ENCODE peak calls at places on chromosomes 7 and 10, in seven cellular contexts. One of them, this sample, is unnamed.

GRCh38 chr10:84008878-84009277 is 130.4 kb upstream of the GHITM start:
- DNase-seq in endothelial cell of umbilical vein: peak; percentile 18
- DNase-seq in neural progenitor cell: peak; percentile 67
- DNase-seq in astrocyte: no peak
- DNase-seq in PC-9: peak; percentile 6
- DNase-seq in hepatocyte: peak; percentile 42
- DNase-seq in PC-3: peak; percentile 17
- DNase-seq in this sample: no peak

GRCh38 chr10:22894714-22895113 is 33.1 kb upstream of the ARMC3 start:
- DNase-seq in PC-9: peak; percentile 35
- DNase-seq in endothelial cell of umbilical vein: no peak
- DNase-seq in hepatocyte: peak; percentile 20
- DNase-seq in astrocyte: no peak
- DNase-seq in neural progenitor cell: no peak
- DNase-seq in PC-3: no peak
- DNase-seq in this sample: no peak

GRCh38 chr7:51286392-51286791 is 30.2 kb downstream of the COBL start:
- DNase-seq in PC-9: no peak
- DNase-seq in PC-3: no peak
- DNase-seq in neural progenitor cell: no peak
- DNase-seq in hepatocyte: no peak
- DNase-seq in endothelial cell of umbilical vein: no peak
- DNase-seq in astrocyte: no peak
- DNase-seq in this sample: peak; percentile 2

GRCh38 chr7:123410273-123410928 is 124.0 kb downstream of the IQUB start:
- DNase-seq in hepatocyte: peak; percentile 58
- DNase-seq in PC-9: peak; percentile 7
- DNase-seq in PC-3: peak; percentile 66
- DNase-seq in astrocyte: peak; percentile 59
- DNase-seq in neural progenitor cell: no peak
- DNase-seq in endothelial cell of umbilical vein: peak; percentile 29
- DNase-seq in this sample: peak; percentile 74

GRCh38 chr7:66399566-66399965 is 194.4 kb downstream of the TPST1 start:
- DNase-seq in neural progenitor cell: no peak
- DNase-seq in endothelial cell of umbilical vein: no peak
- DNase-seq in hepatocyte: no peak
- DNase-seq in PC-3: no peak
- DNase-seq in PC-9: no peak
- DNase-seq in astrocyte: no peak
- DNase-seq in this sample: no peak

GRCh38 chr10:73774637-73775036 is 7.2 kb upstream of the CHCHD1 start:
- DNase-seq in astrocyte: no peak
- DNase-seq in neural progenitor cell: no peak
- DNase-seq in PC-9: no peak
- DNase-seq in hepatocyte: peak; percentile 20
- DNase-seq in PC-3: peak; percentile 91
- DNase-seq in endothelial cell of umbilical vein: peak; percentile 53
- DNase-seq in this sample: peak; percentile 31

GRCh38 chr7:40698921-40699260 is 564.1 kb downstream of the SUGCT start:
- DNase-seq in neural progenitor cell: no peak
- DNase-seq in PC-9: no peak
- DNase-seq in astrocyte: no peak
- DNase-seq in PC-3: no peak
- DNase-seq in hepatocyte: no peak
- DNase-seq in endothelial cell of umbilical vein: no peak
- DNase-seq in this sample: no peak

GRCh38 chr7:3103614-3104399 is 60.1 kb upstream of the CARD11 start:
- DNase-seq in PC-9: no peak
- DNase-seq in endothelial cell of umbilical vein: no peak
- DNase-seq in hepatocyte: no peak
- DNase-seq in PC-3: no peak
- DNase-seq in astrocyte: no peak
- DNase-seq in neural progenitor cell: no peak
- DNase-seq in this sample: no peak

GRCh38 chr10:28797904-28798371 is 120.6 kb downstream of the BAMBI start:
- DNase-seq in PC-3: peak; percentile 17
- DNase-seq in hepatocyte: no peak
- DNase-seq in PC-9: no peak
- DNase-seq in neural progenitor cell: no peak
- DNase-seq in endothelial cell of umbilical vein: no peak
- DNase-seq in astrocyte: peak; percentile 65
- DNase-seq in this sample: peak; percentile 11

GRCh38 chr10:43059336-43059720 is 17.5 kb upstream of the RET start:
- DNase-seq in neural progenitor cell: no peak
- DNase-seq in PC-9: no peak
- DNase-seq in astrocyte: no peak
- DNase-seq in PC-3: no peak
- DNase-seq in endothelial cell of umbilical vein: no peak
- DNase-seq in hepatocyte: no peak
- DNase-seq in this sample: no peak

GRCh38 chr7:101175664-101176063 is 4.4 kb downstream of the NAT16 start:
- DNase-seq in PC-9: no peak
- DNase-seq in astrocyte: no peak
- DNase-seq in endothelial cell of umbilical vein: no peak
- DNase-seq in neural progenitor cell: no peak
- DNase-seq in hepatocyte: no peak
- DNase-seq in PC-3: no peak
- DNase-seq in this sample: no peak

GRCh38 chr10:132690821-132691610 is 94.9 kb downstream of the NKX6-2 start:
- DNase-seq in astrocyte: no peak
- DNase-seq in endothelial cell of umbilical vein: no peak
- DNase-seq in neural progenitor cell: no peak
- DNase-seq in hepatocyte: no peak
- DNase-seq in PC-3: no peak
- DNase-seq in PC-9: no peak
- DNase-seq in this sample: no peak

GRCh38 chr10:14378387-14378960 is 47.8 kb upstream of the FRMD4A start:
- DNase-seq in astrocyte: no peak
- DNase-seq in PC-3: no peak
- DNase-seq in PC-9: no peak
- DNase-seq in neural progenitor cell: no peak
- DNase-seq in hepatocyte: no peak
- DNase-seq in endothelial cell of umbilical vein: no peak
- DNase-seq in this sample: no peak

GRCh38 chr10:118596426-118597124 is 1.1 kb upstream of the PRLHR start:
- DNase-seq in hepatocyte: no peak
- DNase-seq in PC-9: no peak
- DNase-seq in astrocyte: no peak
- DNase-seq in neural progenitor cell: peak; percentile 81
- DNase-seq in PC-3: no peak
- DNase-seq in endothelial cell of umbilical vein: no peak
- DNase-seq in this sample: no peak

DNA sequence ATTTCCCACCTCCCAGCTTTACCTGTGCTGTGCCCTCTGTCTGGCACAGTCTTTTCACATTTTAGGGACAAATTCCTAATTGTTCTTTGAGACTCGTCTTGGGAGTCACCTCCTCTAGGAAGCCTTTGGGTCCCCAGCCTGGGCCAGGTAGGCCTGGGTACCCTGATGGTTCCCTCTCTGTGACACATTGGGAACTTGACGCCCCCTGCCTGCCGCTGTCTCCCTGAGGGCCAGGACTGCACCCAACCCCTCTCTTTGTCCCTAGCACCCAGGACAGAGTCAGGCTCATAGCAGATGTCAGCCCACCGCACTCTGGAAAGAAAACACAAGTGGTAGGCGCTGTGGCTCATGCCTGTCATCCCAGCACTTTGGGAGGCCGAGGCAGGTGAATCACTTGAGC is 71.4 kb downstream of the GTF2IRD1 start:
- DNase-seq in neural progenitor cell: no peak
- DNase-seq in endothelial cell of umbilical vein: no peak
- DNase-seq in PC-3: no peak
- DNase-seq in hepatocyte: no peak
- DNase-seq in PC-9: no peak
- DNase-seq in astrocyte: no peak
- DNase-seq in this sample: no peak
- H3K27me3 ChIP-seq in neural progenitor cell: no peaks in the 10 kb centered on the region
- H3K27me3 ChIP-seq in endothelial cell of umbilical vein: no peaks in the 10 kb centered on the region
- H3K27me3 ChIP-seq in PC-3: no peaks in the 10 kb centered on the region
- H3K27me3 ChIP-seq in hepatocyte: no peaks in the 10 kb centered on the region
- H3K27me3 ChIP-seq in PC-9: no peaks in the 10 kb centered on the region
- H3K27me3 ChIP-seq in astrocyte: no peaks in the 10 kb centered on the region
- H3K27me3 ChIP-seq in this sample: no peaks in the 10 kb centered on the region

GRCh38 chr10:93063217-93063976 is 2.8 kb downstream of the CYP26C1 start:
- DNase-seq in PC-9: no peak
- DNase-seq in neural progenitor cell: no peak
- DNase-seq in endothelial cell of umbilical vein: no peak
- DNase-seq in hepatocyte: no peak
- DNase-seq in PC-3: no peak
- DNase-seq in astrocyte: no peak
- DNase-seq in this sample: no peak
- TF ChIP-seq EZH2 in PC-9: no peak
- TF ChIP-seq EZH2 in neural progenitor cell: peak; percentile 42
- TF ChIP-seq EZH2 in endothelial cell of umbilical vein: no peak
- TF ChIP-seq EZH2 in hepatocyte: no peak
- TF ChIP-seq EZH2 in PC-3: no peak
- TF ChIP-seq EZH2 in astrocyte: peak; percentile 64
- TF ChIP-seq EZH2 in this sample: peak; percentile 56

DNA sequence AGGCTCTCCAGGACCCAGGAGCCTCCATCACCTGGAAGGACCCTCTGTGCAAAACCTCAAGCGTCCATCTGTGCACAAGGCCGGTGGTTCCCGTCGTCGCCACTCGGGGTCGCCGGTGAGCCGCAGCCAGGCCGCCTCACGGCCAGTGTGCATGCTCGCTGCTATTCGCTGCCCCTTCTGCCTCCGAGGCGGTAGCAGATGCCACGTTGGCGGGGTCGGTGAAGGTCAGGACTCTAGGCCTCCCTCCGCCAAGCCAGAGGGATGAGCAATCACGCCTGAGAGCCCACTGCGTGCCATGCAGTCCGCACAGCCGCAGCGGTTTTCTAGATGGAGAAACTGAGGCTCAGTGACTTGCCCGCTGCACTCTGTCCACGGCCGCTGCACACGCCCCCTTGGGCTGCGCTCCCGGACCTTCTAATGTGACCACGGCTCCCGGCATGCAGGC is 5.7 kb downstream of the UPK3B start:
- DNase-seq in hepatocyte: no peak
- DNase-seq in astrocyte: peak; percentile 29
- DNase-seq in PC-3: peak; percentile 51
- DNase-seq in PC-9: peak; percentile 74
- DNase-seq in neural progenitor cell: no peak
- DNase-seq in endothelial cell of umbilical vein: no peak
- DNase-seq in this sample: no peak
- H3K4me2 ChIP-seq in hepatocyte: no peak overlapping the region
- H3K4me2 ChIP-seq in astrocyte: peak overlapping the region; percentile 76
- H3K4me2 ChIP-seq in PC-3: no peak overlapping the region
- H3K4me2 ChIP-seq in PC-9: no peak overlapping the region
- H3K4me2 ChIP-seq in neural progenitor cell: no peak overlapping the region
- H3K4me2 ChIP-seq in endothelial cell of umbilical vein: no peak overlapping the region
- H3K4me2 ChIP-seq in this sample: no peak overlapping the region

DNA sequence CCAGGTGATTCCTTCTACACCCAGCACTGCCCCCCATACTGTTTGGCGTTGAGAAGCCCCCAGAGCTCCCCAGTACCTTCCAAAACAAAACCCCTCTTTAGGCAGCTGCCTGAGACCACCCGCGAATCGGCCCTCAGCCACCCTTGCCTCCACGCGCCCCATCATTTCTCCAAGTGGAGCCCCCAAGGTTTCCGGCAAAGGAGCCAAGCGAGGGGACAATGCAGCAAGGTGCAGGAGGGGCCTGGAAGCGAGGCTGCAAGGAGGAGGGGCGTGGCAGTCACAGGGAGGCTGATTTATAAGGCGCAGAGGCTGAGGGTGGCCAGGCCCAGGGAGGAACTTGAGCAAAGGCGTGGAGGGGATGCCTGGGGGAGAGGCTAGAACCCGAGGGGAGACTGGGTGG is 16.1 kb downstream of the SLC29A3 start:
- DNase-seq in neural progenitor cell: no peak
- DNase-seq in endothelial cell of umbilical vein: no peak
- DNase-seq in PC-9: no peak
- DNase-seq in astrocyte: no peak
- DNase-seq in PC-3: no peak
- DNase-seq in hepatocyte: no peak
- DNase-seq in this sample: no peak
- H3K27me3 ChIP-seq in neural progenitor cell: no peaks in the 10 kb centered on the region
- H3K27me3 ChIP-seq in endothelial cell of umbilical vein: no peaks in the 10 kb centered on the region
- H3K27me3 ChIP-seq in PC-9: no peaks in the 10 kb centered on the region
- H3K27me3 ChIP-seq in astrocyte: no peaks in the 10 kb centered on the region
- H3K27me3 ChIP-seq in PC-3: no peaks in the 10 kb centered on the region
- H3K27me3 ChIP-seq in hepatocyte: no peaks in the 10 kb centered on the region
- H3K27me3 ChIP-seq in this sample: no peaks in the 10 kb centered on the region

GRCh38 chr7:88599528-88599927 is 160.0 kb upstream of the ZNF804B start:
- DNase-seq in hepatocyte: no peak
- DNase-seq in PC-9: no peak
- DNase-seq in endothelial cell of umbilical vein: no peak
- DNase-seq in neural progenitor cell: peak; percentile 57
- DNase-seq in PC-3: no peak
- DNase-seq in astrocyte: no peak
- DNase-seq in this sample: no peak

DNA sequence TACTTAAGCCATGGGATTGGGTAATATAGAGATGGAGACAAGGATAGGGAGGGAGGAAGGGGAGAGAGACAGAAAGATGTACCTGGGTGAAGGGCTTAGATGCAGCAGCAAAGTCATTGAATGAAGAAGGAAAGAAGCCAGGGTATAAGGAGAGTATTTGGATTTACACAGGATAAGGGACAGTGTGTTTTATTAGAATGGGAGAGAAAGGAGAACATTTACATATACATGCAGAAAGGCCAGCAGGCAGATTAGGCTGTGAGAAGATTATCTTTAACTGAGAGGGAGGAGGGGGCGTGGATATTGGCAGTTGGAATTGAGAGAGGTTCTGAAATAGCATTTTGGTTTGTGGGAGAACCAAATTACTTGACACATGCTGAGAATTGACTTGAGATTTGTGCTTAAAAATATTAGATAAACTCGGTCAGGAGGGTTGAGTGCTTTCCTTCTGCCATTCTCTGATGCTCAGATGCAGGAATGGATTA is 161.5 kb upstream of the ZNF804B start:
- DNase-seq in endothelial cell of umbilical vein: no peak
- DNase-seq in hepatocyte: no peak
- DNase-seq in PC-9: no peak
- DNase-seq in neural progenitor cell: no peak
- DNase-seq in PC-3: no peak
- DNase-seq in astrocyte: no peak
- DNase-seq in this sample: no peak
- TF ChIP-seq EZH2 in endothelial cell of umbilical vein: no peak
- TF ChIP-seq EZH2 in hepatocyte: no peak
- TF ChIP-seq EZH2 in PC-9: no peak
- TF ChIP-seq EZH2 in neural progenitor cell: no peak
- TF ChIP-seq EZH2 in PC-3: no peak
- TF ChIP-seq EZH2 in astrocyte: no peak
- TF ChIP-seq EZH2 in this sample: no peak

DNA sequence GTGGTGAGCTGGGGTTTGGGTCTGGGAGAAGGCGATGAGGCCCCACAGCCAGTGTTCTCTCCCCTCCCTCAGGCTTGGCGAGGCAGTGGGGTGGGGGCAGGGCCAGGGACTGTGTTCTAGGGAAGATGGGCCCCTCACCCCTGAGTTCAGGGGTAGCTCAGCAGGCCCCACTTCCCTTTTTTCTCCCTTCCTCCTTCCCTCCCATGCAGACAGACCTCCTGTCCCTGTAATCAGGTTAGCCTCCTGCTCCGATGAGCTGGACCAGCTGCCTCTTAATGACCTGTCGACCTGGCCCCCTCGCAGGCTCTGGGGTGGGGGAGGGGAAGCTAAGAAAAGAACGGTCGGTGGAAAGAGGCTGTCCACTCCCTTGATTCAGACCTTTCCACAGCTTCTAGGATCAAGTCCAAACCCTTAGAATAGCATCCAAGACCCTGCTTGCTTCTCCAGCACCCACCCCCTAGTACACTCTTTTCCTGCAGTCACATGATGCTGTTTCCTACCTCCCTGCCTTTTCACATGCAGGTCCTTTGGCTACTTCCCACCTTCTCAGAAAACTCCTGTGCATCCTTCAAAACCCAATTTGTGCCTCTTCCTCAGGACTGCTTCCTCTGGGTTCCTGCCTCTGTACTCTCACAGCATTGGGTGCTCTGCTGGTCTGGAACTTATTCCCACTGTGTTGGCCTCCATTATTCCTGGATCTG is 64.1 kb downstream of the ZMIZ1 start:
- DNase-seq in neural progenitor cell: peak; percentile 61
- DNase-seq in PC-9: no peak
- DNase-seq in hepatocyte: no peak
- DNase-seq in endothelial cell of umbilical vein: no peak
- DNase-seq in PC-3: no peak
- DNase-seq in astrocyte: no peak
- DNase-seq in this sample: no peak
- H3K4me2 ChIP-seq in neural progenitor cell: peak overlapping the region; percentile 37
- H3K4me2 ChIP-seq in PC-9: no peak overlapping the region
- H3K4me2 ChIP-seq in hepatocyte: no peak overlapping the region
- H3K4me2 ChIP-seq in endothelial cell of umbilical vein: no peak overlapping the region
- H3K4me2 ChIP-seq in PC-3: no peak overlapping the region
- H3K4me2 ChIP-seq in astrocyte: no peak overlapping the region
- H3K4me2 ChIP-seq in this sample: no peak overlapping the region